ENCODE peak calls at places on chromosome 20, in nine cellular contexts. K is uterus, X is Peyer's patch, O is heart right ventricle, B is fibroblast of lung, Y is heart left ventricle, L is kidney, Z is body of pancreas, P is OCI-LY7. S is an unnamed sample.

GRCh38 chr20:38961530-38962043 is 557 bp upstream of the DHX35 start:
- DNase-seq in K (no peak), X (no peak), O (no peak), B (no peak), Y (no peak), L (no peak), Z (no peak), P (peak; percentile 27), S (no peak)

GRCh38 chr20:61449057-61449456 is 197.0 kb downstream of the CDH4 start:
- DNase-seq in K (no peak), X (no peak), O (no peak), B (no peak), Y (no peak), L (no peak), Z (no peak), P (no peak), S (no peak)

GRCh38 chr20:39347626-39348025 is 385.5 kb downstream of the DHX35 start:
- DNase-seq in K (no peak), X (no peak), O (no peak), B (no peak), Y (no peak), L (no peak), Z (no peak), P (no peak), S (no peak)

GRCh38 chr20:41214202-41214601 is 76.9 kb downstream of the PLCG1 start:
- DNase-seq in K (no peak), X (no peak), O (no peak), B (no peak), Y (no peak), L (no peak), Z (no peak), P (no peak), S (no peak)

GRCh38 chr20:25254986-25255680 is 7.2 kb downstream of the PYGB start:
- DNase-seq in K (no peak), X (peak; percentile 85), O (peak; percentile 80), B (no peak), Y (peak; percentile 72), L (peak; percentile 91), Z (peak; percentile 47), P (no peak), S (no peak)

GRCh38 chr20:45506927-45507820 is 8.2 kb downstream of the SPINT3 start:
- DNase-seq in K (no peak), X (no peak), O (no peak), B (no peak), Y (no peak), L (no peak), Z (no peak), P (no peak), S (no peak)

GRCh38 chr20:51447097-51447764 is 95.3 kb downstream of the NFATC2 start:
- DNase-seq in K (peak; percentile 93), X (peak; percentile 64), O (peak; percentile 66), B (peak; percentile 94), Y (peak; percentile 60), L (peak; percentile 89), Z (peak; percentile 37), P (no peak), S (no peak)

GRCh38 chr20:63319164-63320040 is 26.4 kb downstream of the COL20A1 start:
- DNase-seq in K (no peak), X (no peak), O (no peak), B (no peak), Y (no peak), L (peak; percentile 65), Z (no peak), P (no peak), S (no peak)

GRCh38 chr20:45283529-45284065 is 23.0 kb upstream of the RBPJL start:
- DNase-seq in K (no peak), X (no peak), O (no peak), B (no peak), Y (no peak), L (no peak), Z (no peak), P (no peak), S (no peak)

GRCh38 chr20:24913076-24913628 is 35.9 kb upstream of the CST7 start:
- DNase-seq in K (no peak), X (no peak), O (no peak), B (no peak), Y (peak; percentile 2), L (peak; percentile 33), Z (no peak), P (no peak), S (no peak)

GRCh38 chr20:47792021-47792618 is 6.8 kb upstream of the SULF2 start:
- DNase-seq in K (peak; percentile 91), X (peak; percentile 62), O (peak; percentile 85), B (peak; percentile 95), Y (peak; percentile 78), L (peak; percentile 78), Z (peak; percentile 47), P (no peak), S (no peak)

GRCh38 chr20:1632228-1632577 is 12.4 kb upstream of the SIRPB1 start:
- DNase-seq in K (no peak), X (no peak), O (no peak), B (no peak), Y (no peak), L (no peak), Z (no peak), P (no peak), S (no peak)

GRCh38 chr20:43590036-43590391 is 723 bp upstream of the IFT52 start:
- DNase-seq in K (peak; percentile 22), X (no peak), O (peak; percentile 10), B (no peak), Y (peak; percentile 18), L (no peak), Z (peak; percentile 26), P (peak; percentile 39), S (no peak)

GRCh38 chr20:1871807-1872455 is 23.3 kb upstream of the SIRPA start:
- DNase-seq in K (no peak), X (peak; percentile 73), O (no peak), B (no peak), Y (no peak), L (no peak), Z (no peak), P (no peak), S (no peak)

DNA sequence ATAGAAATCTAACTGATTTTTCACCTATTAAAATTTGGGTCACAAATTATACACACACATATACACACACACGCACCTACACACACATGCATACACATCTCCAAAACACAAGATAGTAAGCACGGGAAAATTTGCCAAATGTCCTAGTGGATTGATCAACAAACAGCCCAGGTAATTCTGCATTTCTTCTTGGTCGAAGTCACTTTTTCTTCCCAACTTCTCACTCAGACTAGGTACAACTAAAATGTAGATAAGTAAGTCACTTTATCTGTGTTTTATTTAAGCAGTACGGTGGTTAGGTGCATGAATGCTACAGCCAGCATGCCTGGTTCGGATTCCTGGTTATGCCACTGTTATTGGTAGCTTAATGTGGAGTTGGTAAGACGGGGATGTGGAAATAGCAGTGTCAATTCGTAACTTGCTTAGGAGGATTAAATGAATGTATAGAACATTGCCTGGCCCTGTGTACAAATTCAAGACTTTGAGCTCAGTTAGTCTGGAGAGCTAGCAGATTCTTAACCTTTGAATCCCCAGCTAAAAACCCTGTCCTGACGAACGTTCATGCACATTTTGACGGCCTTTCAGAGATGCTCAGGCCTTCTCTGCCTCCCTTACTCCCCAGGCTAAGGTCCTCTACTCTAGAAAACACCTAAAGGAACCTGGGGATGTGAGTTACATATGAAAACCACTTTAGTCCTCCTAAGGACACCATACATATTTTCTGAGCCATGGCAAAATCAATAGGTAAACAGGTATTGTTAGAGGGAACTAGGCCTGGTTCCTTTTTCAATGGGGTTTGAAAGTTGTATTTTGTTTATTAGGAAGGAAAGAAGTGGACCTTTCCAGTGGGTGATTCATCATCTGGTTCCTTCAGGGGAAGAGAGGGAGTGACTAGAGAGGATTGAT is 50.9 kb downstream of the CYP24A1 start:
- DNase-seq in K (no peak), X (no peak), O (no peak), B (no peak), Y (no peak), L (no peak), Z (no peak), P (no peak), S (no peak)
- TF ChIP-seq CTCF in K (no peak), X (no peak), O (no peak), B (no peak), Y (no peak), L (no peak), Z (no peak), P (no peak), S (no peak)

DNA sequence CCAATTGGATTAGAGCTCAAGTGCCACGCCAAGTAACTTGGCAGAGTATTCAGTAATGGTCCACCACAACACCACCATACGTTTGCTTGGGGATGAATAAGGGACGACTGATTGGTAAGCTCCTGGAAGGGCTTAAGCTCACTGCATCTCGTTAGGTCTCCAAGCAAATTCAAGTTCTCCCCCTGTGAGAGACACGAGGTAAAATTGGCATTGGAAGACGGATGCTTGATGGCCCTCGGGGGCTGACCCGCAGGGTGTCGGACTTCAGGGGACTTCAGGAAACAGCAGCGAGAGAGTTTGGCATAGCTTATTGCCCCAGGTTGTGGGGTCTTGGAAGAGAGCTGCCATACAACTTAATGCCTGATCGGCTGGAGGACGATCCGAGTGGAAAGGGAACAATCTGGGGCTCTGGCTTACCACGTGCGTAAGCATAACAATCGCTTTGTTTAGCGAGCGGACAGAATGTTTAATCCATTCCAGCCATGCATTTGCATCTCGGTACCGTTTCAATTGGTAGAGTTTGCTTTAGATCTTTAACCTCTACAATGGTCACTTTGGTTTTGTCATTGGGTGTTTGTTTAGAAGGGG is 4.8 kb upstream of the ZNFX1 start:
- DNase-seq in K (no peak), X (no peak), O (no peak), B (no peak), Y (no peak), L (no peak), Z (no peak), P (no peak), S (no peak)
- H3K9me3 ChIP-seq in K (peaks cover 21% of the 10 kb centered on the region), X (no peaks in the 10 kb centered on the region), O (peaks cover 7% of the 10 kb centered on the region), B (peaks cover 16% of the 10 kb centered on the region), Y (no peaks in the 10 kb centered on the region), L (peaks cover 26% of the 10 kb centered on the region), Z (peaks cover 35% of the 10 kb centered on the region), P (no peaks in the 10 kb centered on the region), S (peaks cover 81% of the 10 kb centered on the region)

DNA sequence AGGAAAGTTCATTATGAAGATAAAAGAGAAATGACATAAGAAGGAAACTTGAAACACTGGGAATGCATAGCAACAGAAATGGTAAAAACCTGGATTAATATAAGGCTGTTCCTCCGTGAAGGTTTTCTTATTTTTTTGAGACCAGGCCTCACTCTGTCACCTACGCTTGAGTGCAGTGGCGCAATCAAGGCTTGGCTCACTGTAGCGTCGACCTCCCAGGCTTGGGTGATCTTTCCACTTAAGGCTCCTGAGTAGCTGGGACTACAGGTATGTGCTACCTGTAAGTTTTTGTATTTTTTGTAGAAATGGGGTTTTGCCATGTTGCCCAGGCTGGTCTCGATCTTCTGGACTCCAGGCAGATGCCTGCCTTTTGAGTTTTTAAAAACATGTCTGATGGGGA is 51.7 kb downstream of the PANK2 start:
- DNase-seq in K (no peak), X (no peak), O (no peak), B (no peak), Y (no peak), L (no peak), Z (no peak), P (no peak), S (no peak)
- H3K27ac ChIP-seq in K (no peak overlapping the region), X (no peak overlapping the region), O (no peak overlapping the region), B (no peak overlapping the region), Y (no peak overlapping the region), L (no peak overlapping the region), Z (no peak overlapping the region), P (no peak overlapping the region), S (no peak overlapping the region)

DNA sequence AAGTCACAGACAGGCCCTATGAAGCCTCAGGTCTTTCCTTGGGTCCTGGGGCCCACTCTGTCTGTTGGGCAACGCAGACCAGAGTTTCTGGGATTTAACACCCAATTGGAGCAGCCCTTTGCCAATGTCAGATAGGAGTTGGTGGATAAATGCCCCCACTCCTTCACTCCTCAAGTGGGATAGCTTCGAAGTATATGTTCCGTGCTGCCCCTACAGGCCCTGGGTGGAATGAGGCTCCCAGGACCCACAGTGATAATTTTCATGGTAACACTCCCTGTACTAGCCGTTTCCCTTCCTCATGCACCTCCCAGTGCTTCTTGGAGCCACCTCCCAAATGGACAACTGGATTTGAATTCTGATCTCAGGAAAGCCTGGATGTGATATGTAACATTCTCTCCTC is 145.4 kb downstream of the FOXA2 start:
- DNase-seq in K (no peak), X (no peak), O (no peak), B (no peak), Y (no peak), L (no peak), Z (no peak), P (no peak), S (no peak)
- TF ChIP-seq CTCF in K (no peak), X (no peak), O (no peak), B (no peak), Y (no peak), L (no peak), Z (no peak), P (peak; percentile 45), S (no peak)